ENCODE peak calls at places on chromosomes 1 and 21, in eight cellular contexts. D is activated T-helper 1 cell treated with Interleukin-2 at 50 U/mL for 16 hours; H is stimulated activated CD4-positive, alpha-beta T cell treated with anti-CD3 and anti-CD28 coated beads, Interleukin-1b, Interleukin-23, amount 100 ng/mL, for 1 hour; W is GM18507; F is putamen; O is head of caudate nucleus; P is DMS79 treated with DMSO at 0.1 percent for 48 hours; V is suprapubic skin. N is an unnamed sample.

GRCh38 chr1:63663873-63664272 is 70.7 kb downstream of the PGM1 start:
- DNase-seq in W (no peak), O (no peak), P (no peak), F (no peak), D (no peak), V (no peak), H (no peak), N (no peak)

GRCh38 chr1:112672009-112672408 is 2.5 kb upstream of the MOV10 start:
- DNase-seq in P (no peak), V (no peak), H (no peak), F (no peak), O (no peak), W (no peak), D (no peak), N (no peak)

GRCh38 chr1:54485417-54485816 is 62.6 kb upstream of the ACOT11 start:
- DNase-seq in H (no peak), O (no peak), V (no peak), F (no peak), P (no peak), D (no peak), W (no peak), N (no peak)

GRCh38 chr1:234745844-234746797 is 136.1 kb upstream of the IRF2BP2 start:
- DNase-seq in W (no peak), V (no peak), P (peak; percentile 79), O (no peak), H (no peak), F (peak; percentile 85), D (no peak), N (peak; percentile 33)

GRCh38 chr21:37758997-37759396 is 157.3 kb downstream of the KCNJ6 start:
- DNase-seq in W (peak; percentile 15), O (no peak), F (no peak), V (no peak), H (no peak), D (no peak), P (no peak), N (peak; percentile 44)

GRCh38 chr1:109630881-109631512 is 11.4 kb downstream of the AMPD2 start:
- DNase-seq in O (no peak), V (no peak), D (no peak), W (no peak), H (no peak), P (no peak), F (no peak), N (no peak)

GRCh38 chr1:169886931-169887330 is 6.8 kb downstream of the SCYL3 start:
- DNase-seq in W (no peak), P (no peak), V (no peak), D (no peak), F (no peak), O (no peak), H (no peak), N (no peak)

GRCh38 chr1:30484668-30485067 is 238.7 kb downstream of the MATN1 start:
- DNase-seq in O (no peak), H (no peak), W (no peak), V (peak; percentile 30), D (no peak), P (no peak), F (no peak), N (no peak)

GRCh38 chr21:42038826-42039425 is 28.8 kb upstream of the ZBTB21 start:
- DNase-seq in D (no peak), O (no peak), H (no peak), F (no peak), W (no peak), V (no peak), P (no peak), N (peak; percentile 17)

GRCh38 chr1:35452086-35452485 is 105.1 kb downstream of the KIAA0319L start:
- DNase-seq in F (peak; percentile 48), V (peak; percentile 79), O (no peak), D (no peak), H (no peak), W (no peak), P (peak; percentile 68), N (peak; percentile 94)

GRCh38 chr1:110390096-110390495 is 730 bp downstream of the SLC16A4 start:
- DNase-seq in H (no peak), V (no peak), O (no peak), F (no peak), P (no peak), W (no peak), D (no peak), N (peak; percentile 74)

N was measured in cardiac fibroblast.